ENCODE peak calls at places on chromosome 12, in nine cellular contexts. C, R, P, A, B, M, L, J and K are unnamed samples. For H3K4me1, the result is how much of the 10 kb centered on the place peaks cover.

GRCh38 chr12:82857911-82858533 is 171.3 kb downstream of the TMTC2 start:
- DNase-seq in M (no peak), A (no peak), P (peak), L (no peak), B (no peak), R (no peak), C (no peak), J (no peak), K (no peak)

GRCh38 chr12:29024117-29024516 is 125.0 kb upstream of the FAR2 start:
- DNase-seq in A (no peak), B (no peak), R (no peak), M (no peak), P (no peak), L (no peak), C (no peak), J (no peak), K (no peak)

GRCh38 chr12:92442782-92443181 is 260.0 kb upstream of the PLEKHG7 start:
- DNase-seq in P (no peak), J (no peak), B (no peak), L (no peak), A (no peak), R (no peak), M (no peak), C (no peak), K (no peak)

GRCh38 chr12:3101309-3102022 is 24.3 kb downstream of the TSPAN9 start:
- DNase-seq in R (no peak), C (no peak), A (peak), M (no peak), P (no peak), L (no peak), J (peak), B (no peak), K (peak)

GRCh38 chr12:42030588-42030987 is 114.1 kb downstream of the GXYLT1 start:
- DNase-seq in R (no peak), P (no peak), M (no peak), B (no peak), C (no peak), L (no peak), J (no peak), A (no peak), K (no peak)

GRCh38 chr12:122024132-122024785 is 2.6 kb downstream of the BCL7A start:
- DNase-seq in C (peak), R (no peak), A (peak), B (no peak), P (no peak), L (no peak), M (no peak), J (no peak), K (no peak)

GRCh38 chr12:58341791-58342190 is 400.4 kb downstream of the ATP23 start:
- DNase-seq in R (no peak), A (peak), L (no peak), M (no peak), C (no peak), P (peak), B (no peak), J (no peak), K (no peak)

GRCh38 chr12:116713529-116713928 is 24.3 kb downstream of the SPRING1 start:
- DNase-seq in P (no peak), J (no peak), C (no peak), B (no peak), M (no peak), A (no peak), L (no peak), R (no peak), K (no peak)

GRCh38 chr12:23640754-23641153 is 308.7 kb downstream of the SOX5 start:
- DNase-seq in J (no peak), P (no peak), R (no peak), L (no peak), B (no peak), C (no peak), A (no peak), M (no peak), K (no peak)

GRCh38 chr12:5965950-5966383 is 20.9 kb upstream of the ANO2 start:
- DNase-seq in B (no peak), P (peak), M (peak), L (peak), A (peak), R (peak), C (peak), J (no peak), K (no peak)

GRCh38 chr12:8681129-8681902 is 16.5 kb upstream of the RIMKLB start:
- DNase-seq in P (peak), C (peak), L (peak), J (no peak), B (no peak), R (peak), A (peak), M (no peak), K (no peak)

GRCh38 chr12:32390572-32391219 is 8.7 kb upstream of the FGD4 start:
- DNase-seq in M (peak), R (peak), L (no peak), J (peak), P (peak), B (no peak), A (no peak), C (peak), K (no peak)

GRCh38 chr12:113329022-113329790 is 5.7 kb downstream of the SLC8B1 start:
- DNase-seq in M (no peak), B (no peak), C (no peak), L (no peak), J (no peak), P (peak), R (peak), A (no peak), K (no peak)

GRCh38 chr12:20194171-20194570 is 174.2 kb upstream of the PDE3A start:
- DNase-seq in M (no peak), P (peak), C (no peak), L (no peak), B (no peak), R (peak), J (no peak), A (peak), K (no peak)

GRCh38 chr12:27635349-27635972 is 60.8 kb upstream of the REP15 start:
- DNase-seq in P (peak), A (peak), L (no peak), M (no peak), B (no peak), R (peak), C (no peak), J (no peak), K (no peak)

GRCh38 chr12:9751204-9752144 is 9.2 kb downstream of the CD69 start:
- DNase-seq in J (no peak), C (no peak), P (peak), B (no peak), L (no peak), R (peak), A (peak), M (no peak), K (no peak)
- TF ChIP-seq POLR2A in J (no peak), C (no peak), P (no peak), B (no peak), L (no peak), R (no peak), A (no peak), M (no peak), K (no peak)

GRCh38 chr12:79692860-79693605 is 2.3 kb upstream of the PAWR start:
- DNase-seq in L (no peak), P (no peak), A (peak), M (no peak), C (no peak), R (no peak), B (no peak), J (no peak), K (no peak)
- H3K4me1 ChIP-seq in L (under half), P (under half), A (under half), M (under half), C (under half), R (under half), B (under half), J (under half), K (under half)

GRCh38 chr12:95487024-95487423 is 13.1 kb downstream of the METAP2 start:
- DNase-seq in L (no peak), C (no peak), M (no peak), B (no peak), R (no peak), J (no peak), A (no peak), P (no peak), K (no peak)
- TF ChIP-seq POLR2A in L (no peak), C (no peak), M (no peak), B (no peak), R (no peak), J (no peak), A (no peak), P (no peak), K (no peak)

DNA sequence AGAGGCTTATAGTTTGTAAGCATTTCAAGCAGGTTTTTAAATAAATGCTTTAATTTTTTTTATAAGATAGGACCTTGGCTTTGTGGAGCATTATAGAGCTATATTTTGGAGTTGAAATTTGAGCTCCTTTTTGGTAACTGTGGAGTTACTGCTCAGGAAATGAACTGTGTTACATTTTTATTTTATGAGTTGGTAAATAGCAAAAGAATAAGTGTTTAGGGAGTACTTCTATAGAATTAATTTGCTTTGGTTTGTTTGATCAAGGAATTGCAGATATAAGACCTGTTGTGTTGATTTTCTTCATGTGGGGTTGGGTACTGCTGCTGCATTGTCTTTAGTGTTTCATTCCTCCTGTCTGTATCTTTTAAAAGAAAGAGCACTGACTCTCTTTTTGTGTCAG is 3.5 kb downstream of the ATP2A2 start:
- DNase-seq in P (no peak), B (no peak), M (no peak), C (no peak), A (no peak), J (no peak), L (no peak), R (no peak), K (no peak)
- H3K4me1 ChIP-seq in P (half or more), B (half or more), M (under half), C (half or more), A (under half), J (under half), L (under half), R (half or more), K (under half)

DNA sequence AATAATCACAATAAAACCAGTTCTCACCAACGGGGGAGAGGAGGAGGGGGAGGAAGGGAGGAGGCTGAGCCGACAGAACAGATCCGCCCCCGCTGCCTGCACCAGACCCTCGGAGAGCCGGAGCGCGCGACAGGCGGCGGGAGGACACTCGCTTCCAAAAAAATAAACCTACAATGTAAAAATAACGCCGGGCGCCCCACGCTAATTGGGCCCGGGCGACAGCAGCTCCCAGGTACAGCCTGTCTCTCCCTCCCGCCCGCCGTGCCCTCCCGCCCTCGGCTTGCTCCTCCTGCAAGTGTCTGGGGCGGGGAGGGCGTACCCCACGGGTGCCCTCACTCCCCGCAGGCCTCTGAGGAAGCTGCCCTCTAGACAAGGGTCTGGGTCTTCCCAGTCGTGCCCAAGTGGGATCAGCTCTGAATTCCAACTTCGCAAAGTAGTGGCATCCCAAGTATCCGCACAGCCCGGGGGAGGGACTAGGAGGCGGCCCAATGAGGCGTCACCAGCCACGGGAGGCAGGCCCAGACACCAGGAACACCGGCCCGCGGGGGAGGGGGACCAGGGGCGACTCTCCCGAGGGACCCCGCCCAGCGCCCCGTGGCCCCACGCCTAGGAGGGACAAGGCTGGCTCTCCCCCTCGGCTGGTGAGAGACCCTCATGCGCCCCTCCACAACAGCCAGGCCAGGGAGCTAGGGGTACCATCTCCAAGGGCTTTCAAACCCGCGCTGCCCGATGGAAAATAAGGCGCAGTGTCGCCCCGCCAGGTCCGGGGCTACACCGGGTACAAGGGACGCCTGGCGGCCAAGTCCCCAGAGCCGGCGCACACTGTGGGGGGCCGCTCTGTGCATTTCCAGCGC is 1.0 kb downstream of the NCOR2 start:
- DNase-seq in C (peak), J (peak), P (peak), L (peak), A (peak), B (peak), M (peak), R (peak), K (peak)
- TF ChIP-seq POLR2A in C (peak), J (peak), P (no peak), L (peak), A (no peak), B (peak), M (peak), R (no peak), K (no peak)